ENCODE peak calls at places on chromosome 7, in four cellular contexts. One of them, this sample, is unnamed.

GRCh38 chr7:76310102-76310957 is 7.9 kb downstream of the HSPB1 start:
- DNase-seq in uterus: no peak
- DNase-seq in NCI-H1105 treated with DMSO at 0.1 percent for 48 hours: peak
- DNase-seq in transverse colon: peak
- DNase-seq in this sample: no peak

GRCh38 chr7:12821746-12822145 is 134.3 kb downstream of the ARL4A start:
- DNase-seq in uterus: no peak
- DNase-seq in NCI-H1105 treated with DMSO at 0.1 percent for 48 hours: no peak
- DNase-seq in transverse colon: no peak
- DNase-seq in this sample: no peak

GRCh38 chr7:117021366-117021765 is 68.1 kb downstream of the ST7 start:
- DNase-seq in transverse colon: no peak
- DNase-seq in uterus: no peak
- DNase-seq in NCI-H1105 treated with DMSO at 0.1 percent for 48 hours: no peak
- DNase-seq in this sample: no peak

GRCh38 chr7:70317356-70317755 is 719.1 kb downstream of the AUTS2 start:
- DNase-seq in transverse colon: no peak
- DNase-seq in uterus: no peak
- DNase-seq in NCI-H1105 treated with DMSO at 0.1 percent for 48 hours: no peak
- DNase-seq in this sample: peak

GRCh38 chr7:82605247-82605864 is 161.8 kb upstream of the CACNA2D1 start:
- DNase-seq in uterus: no peak
- DNase-seq in transverse colon: no peak
- DNase-seq in NCI-H1105 treated with DMSO at 0.1 percent for 48 hours: peak
- DNase-seq in this sample: peak

GRCh38 chr7:8605227-8605626 is 171.8 kb downstream of the NXPH1 start:
- DNase-seq in NCI-H1105 treated with DMSO at 0.1 percent for 48 hours: peak
- DNase-seq in transverse colon: no peak
- DNase-seq in uterus: no peak
- DNase-seq in this sample: no peak

GRCh38 chr7:136528329-136528728 is 340.1 kb upstream of the CHRM2 start:
- DNase-seq in NCI-H1105 treated with DMSO at 0.1 percent for 48 hours: no peak
- DNase-seq in transverse colon: no peak
- DNase-seq in uterus: no peak
- DNase-seq in this sample: peak

GRCh38 chr7:92880212-92881090 is 44.1 kb upstream of the CDK6 start:
- DNase-seq in transverse colon: no peak
- DNase-seq in NCI-H1105 treated with DMSO at 0.1 percent for 48 hours: no peak
- DNase-seq in uterus: no peak
- DNase-seq in this sample: no peak

GRCh38 chr7:78779788-78780187 is 673.7 kb downstream of the MAGI2 start:
- DNase-seq in transverse colon: no peak
- DNase-seq in uterus: no peak
- DNase-seq in NCI-H1105 treated with DMSO at 0.1 percent for 48 hours: peak
- DNase-seq in this sample: no peak